ENCODE peak calls at places on chromosomes 6 and 20, in seven cellular contexts. One of them, this sample, is unnamed.

GRCh38 chr6:136751991-136752390 is 40.3 kb downstream of the MAP3K5 start:
- DNase-seq in GM10248: no peak
- DNase-seq in uterus: no peak
- DNase-seq in NB4: no peak
- DNase-seq in HFF-Myc: no peak
- DNase-seq in progenitor cell of endocrine pancreas: no peak
- DNase-seq in cardiac muscle cell: no peak
- DNase-seq in this sample: no peak

GRCh38 chr20:25251558-25251957 is 3.7 kb downstream of the PYGB start:
- DNase-seq in uterus: no peak
- DNase-seq in HFF-Myc: no peak
- DNase-seq in GM10248: no peak
- DNase-seq in progenitor cell of endocrine pancreas: no peak
- DNase-seq in cardiac muscle cell: no peak
- DNase-seq in NB4: no peak
- DNase-seq in this sample: no peak

GRCh38 chr6:169884158-169884557 is 132.7 kb downstream of the ERMARD start:
- DNase-seq in cardiac muscle cell: no peak
- DNase-seq in progenitor cell of endocrine pancreas: no peak
- DNase-seq in GM10248: no peak
- DNase-seq in uterus: no peak
- DNase-seq in NB4: no peak
- DNase-seq in HFF-Myc: no peak
- DNase-seq in this sample: no peak

GRCh38 chr6:17905611-17906592 is 81.5 kb downstream of the KIF13A start:
- DNase-seq in cardiac muscle cell: no peak
- DNase-seq in HFF-Myc: no peak
- DNase-seq in progenitor cell of endocrine pancreas: no peak
- DNase-seq in uterus: no peak
- DNase-seq in GM10248: no peak
- DNase-seq in NB4: no peak
- DNase-seq in this sample: no peak

GRCh38 chr20:17518339-17519052 is 12.7 kb downstream of the BFSP1 start:
- DNase-seq in HFF-Myc: no peak
- DNase-seq in cardiac muscle cell: no peak
- DNase-seq in NB4: peak; percentile 34
- DNase-seq in GM10248: no peak
- DNase-seq in progenitor cell of endocrine pancreas: no peak
- DNase-seq in uterus: no peak
- DNase-seq in this sample: no peak

GRCh38 chr6:149990672-149991402 is 27.1 kb downstream of the ULBP1 start:
- DNase-seq in uterus: no peak
- DNase-seq in HFF-Myc: no peak
- DNase-seq in NB4: peak; percentile 43
- DNase-seq in progenitor cell of endocrine pancreas: peak; percentile 25
- DNase-seq in GM10248: peak; percentile 48
- DNase-seq in cardiac muscle cell: no peak
- DNase-seq in this sample: no peak

GRCh38 chr6:149642829-149643580 is 5.5 kb downstream of the KATNA1 start:
- DNase-seq in NB4: no peak
- DNase-seq in progenitor cell of endocrine pancreas: no peak
- DNase-seq in HFF-Myc: no peak
- DNase-seq in uterus: no peak
- DNase-seq in GM10248: peak; percentile 24
- DNase-seq in cardiac muscle cell: peak; percentile 39
- DNase-seq in this sample: no peak

GRCh38 chr20:22805219-22805618 is 220.8 kb upstream of the FOXA2 start:
- DNase-seq in GM10248: no peak
- DNase-seq in progenitor cell of endocrine pancreas: peak; percentile 22
- DNase-seq in cardiac muscle cell: peak; percentile 92
- DNase-seq in NB4: peak; percentile 51
- DNase-seq in uterus: no peak
- DNase-seq in HFF-Myc: no peak
- DNase-seq in this sample: peak; percentile 28

GRCh38 chr6:168938546-168938945 is 315.1 kb downstream of the THBS2 start:
- DNase-seq in HFF-Myc: no peak
- DNase-seq in uterus: no peak
- DNase-seq in cardiac muscle cell: no peak
- DNase-seq in progenitor cell of endocrine pancreas: no peak
- DNase-seq in GM10248: no peak
- DNase-seq in NB4: no peak
- DNase-seq in this sample: no peak

GRCh38 chr20:56628873-56629463 is at the start of gene TFAP2C:
- DNase-seq in progenitor cell of endocrine pancreas: peak; percentile 28
- DNase-seq in HFF-Myc: no peak
- DNase-seq in GM10248: peak; percentile 45
- DNase-seq in uterus: peak; percentile 18
- DNase-seq in NB4: peak; percentile 88
- DNase-seq in cardiac muscle cell: peak; percentile 45
- DNase-seq in this sample: peak; percentile 42

GRCh38 chr6:169845426-169846285 is 94.2 kb downstream of the ERMARD start:
- DNase-seq in cardiac muscle cell: no peak
- DNase-seq in HFF-Myc: no peak
- DNase-seq in NB4: no peak
- DNase-seq in uterus: peak; percentile 5
- DNase-seq in progenitor cell of endocrine pancreas: no peak
- DNase-seq in GM10248: no peak
- DNase-seq in this sample: no peak

GRCh38 chr6:84773431-84774173 is 9.2 kb upstream of the TBX18 start:
- DNase-seq in GM10248: no peak
- DNase-seq in HFF-Myc: no peak
- DNase-seq in uterus: no peak
- DNase-seq in cardiac muscle cell: peak; percentile 67
- DNase-seq in NB4: no peak
- DNase-seq in progenitor cell of endocrine pancreas: peak; percentile 28
- DNase-seq in this sample: no peak

GRCh38 chr20:35325385-35325784 is 33.2 kb upstream of the FAM83C start:
- DNase-seq in GM10248: no peak
- DNase-seq in HFF-Myc: no peak
- DNase-seq in cardiac muscle cell: no peak
- DNase-seq in uterus: no peak
- DNase-seq in NB4: no peak
- DNase-seq in progenitor cell of endocrine pancreas: no peak
- DNase-seq in this sample: no peak

GRCh38 chr6:132768051-132768517 is 10.4 kb upstream of the VNN2 start:
- DNase-seq in uterus: no peak
- DNase-seq in HFF-Myc: no peak
- DNase-seq in NB4: peak; percentile 58
- DNase-seq in cardiac muscle cell: peak; percentile 32
- DNase-seq in GM10248: peak; percentile 48
- DNase-seq in progenitor cell of endocrine pancreas: peak; percentile 9
- DNase-seq in this sample: no peak

GRCh38 chr6:144033816-144034540 is 25.9 kb upstream of the PLAGL1 start:
- DNase-seq in progenitor cell of endocrine pancreas: no peak
- DNase-seq in uterus: no peak
- DNase-seq in GM10248: no peak
- DNase-seq in cardiac muscle cell: peak; percentile 56
- DNase-seq in HFF-Myc: peak; percentile 68
- DNase-seq in NB4: peak; percentile 15
- DNase-seq in this sample: peak; percentile 85

DNA sequence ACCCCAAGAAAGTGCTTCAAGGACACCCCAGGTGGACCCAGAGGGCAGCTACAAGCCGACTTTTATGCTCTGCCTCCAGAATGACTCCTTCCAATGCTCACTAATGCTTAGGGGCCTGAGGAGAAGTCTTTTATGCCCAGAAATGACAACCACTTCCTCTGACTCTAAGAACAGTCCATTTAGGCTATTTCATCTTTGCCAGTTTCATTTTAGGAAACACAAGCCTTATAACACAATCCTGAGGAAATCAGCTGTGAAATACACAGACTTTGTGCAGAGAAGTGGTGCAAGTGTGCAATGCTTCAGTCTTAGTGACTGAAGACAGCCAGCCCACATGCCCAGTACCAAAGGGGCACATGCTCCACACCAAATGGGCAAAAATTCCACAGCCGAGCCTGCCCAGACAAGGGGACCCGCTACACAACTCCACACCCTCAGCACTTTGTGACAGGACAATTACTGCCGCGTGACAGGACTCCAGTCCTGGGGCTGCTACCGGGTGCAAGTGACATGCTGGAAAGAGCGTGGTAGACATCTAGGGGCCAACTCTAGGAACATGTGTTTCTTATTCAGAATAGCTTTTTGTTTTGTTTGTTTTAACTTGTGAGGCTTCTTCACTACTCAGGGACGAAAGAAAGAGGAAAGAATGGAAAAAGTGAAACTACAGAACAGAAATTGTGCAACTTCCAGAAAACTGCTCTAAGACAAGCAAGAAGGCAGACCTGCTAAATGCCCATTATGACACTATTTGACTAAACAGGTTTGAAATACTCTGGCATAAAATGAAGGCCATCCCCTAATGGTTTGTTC is 28.2 kb upstream of the PLAGL1 start:
- DNase-seq in uterus: no peak
- DNase-seq in GM10248: peak; percentile 48
- DNase-seq in NB4: peak; percentile 76
- DNase-seq in cardiac muscle cell: peak; percentile 31
- DNase-seq in HFF-Myc: peak; percentile 35
- DNase-seq in progenitor cell of endocrine pancreas: no peak
- DNase-seq in this sample: peak; percentile 14
- TF ChIP-seq CTCF in uterus: no peak
- TF ChIP-seq CTCF in GM10248: peak; percentile 11
- TF ChIP-seq CTCF in NB4: no peak
- TF ChIP-seq CTCF in cardiac muscle cell: no peak
- TF ChIP-seq CTCF in HFF-Myc: no peak
- TF ChIP-seq CTCF in progenitor cell of endocrine pancreas: no peak
- TF ChIP-seq CTCF in this sample: no peak

DNA sequence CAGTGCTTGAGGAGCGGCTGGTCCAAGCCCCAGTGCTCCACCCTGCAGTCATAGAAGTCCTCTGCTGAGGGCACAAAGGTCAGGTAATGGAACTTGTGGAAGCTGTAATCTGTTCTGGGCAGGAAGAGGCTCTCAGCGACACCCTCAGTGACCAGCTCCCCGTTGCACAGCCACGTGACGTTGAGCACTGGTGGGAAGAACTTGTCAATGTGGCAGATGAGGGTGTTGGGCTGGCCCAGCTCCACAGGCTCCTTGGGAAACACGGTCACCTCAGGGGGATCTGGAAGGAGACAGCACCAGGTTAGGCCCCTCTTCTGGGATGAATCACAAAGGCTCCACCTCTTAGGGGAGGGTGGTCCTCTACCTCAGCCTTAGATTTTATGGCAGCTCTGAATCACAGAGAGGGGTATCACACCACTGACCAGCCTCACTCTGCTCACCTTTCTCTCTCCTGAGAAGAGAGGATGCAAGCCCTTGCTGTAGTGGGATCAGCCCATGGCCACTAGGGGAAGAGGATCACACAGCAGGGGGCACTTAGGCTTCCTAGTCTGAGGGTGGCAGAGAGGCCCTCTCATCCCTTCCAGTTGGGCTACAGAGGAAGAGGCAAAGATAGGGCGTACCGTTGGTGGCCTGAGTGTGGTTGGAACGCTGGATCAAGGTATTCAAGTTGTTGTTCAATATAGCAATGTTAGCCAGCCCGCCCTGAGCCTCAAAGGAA is 4.3 kb downstream of the HLA-DPA1 start:
- DNase-seq in NB4: no peak
- DNase-seq in HFF-Myc: no peak
- DNase-seq in progenitor cell of endocrine pancreas: no peak
- DNase-seq in uterus: no peak
- DNase-seq in cardiac muscle cell: no peak
- DNase-seq in GM10248: no peak
- DNase-seq in this sample: no peak
- TF ChIP-seq CTCF in NB4: no peak
- TF ChIP-seq CTCF in HFF-Myc: no peak
- TF ChIP-seq CTCF in progenitor cell of endocrine pancreas: no peak
- TF ChIP-seq CTCF in uterus: no peak
- TF ChIP-seq CTCF in cardiac muscle cell: no peak
- TF ChIP-seq CTCF in GM10248: no peak
- TF ChIP-seq CTCF in this sample: no peak

DNA sequence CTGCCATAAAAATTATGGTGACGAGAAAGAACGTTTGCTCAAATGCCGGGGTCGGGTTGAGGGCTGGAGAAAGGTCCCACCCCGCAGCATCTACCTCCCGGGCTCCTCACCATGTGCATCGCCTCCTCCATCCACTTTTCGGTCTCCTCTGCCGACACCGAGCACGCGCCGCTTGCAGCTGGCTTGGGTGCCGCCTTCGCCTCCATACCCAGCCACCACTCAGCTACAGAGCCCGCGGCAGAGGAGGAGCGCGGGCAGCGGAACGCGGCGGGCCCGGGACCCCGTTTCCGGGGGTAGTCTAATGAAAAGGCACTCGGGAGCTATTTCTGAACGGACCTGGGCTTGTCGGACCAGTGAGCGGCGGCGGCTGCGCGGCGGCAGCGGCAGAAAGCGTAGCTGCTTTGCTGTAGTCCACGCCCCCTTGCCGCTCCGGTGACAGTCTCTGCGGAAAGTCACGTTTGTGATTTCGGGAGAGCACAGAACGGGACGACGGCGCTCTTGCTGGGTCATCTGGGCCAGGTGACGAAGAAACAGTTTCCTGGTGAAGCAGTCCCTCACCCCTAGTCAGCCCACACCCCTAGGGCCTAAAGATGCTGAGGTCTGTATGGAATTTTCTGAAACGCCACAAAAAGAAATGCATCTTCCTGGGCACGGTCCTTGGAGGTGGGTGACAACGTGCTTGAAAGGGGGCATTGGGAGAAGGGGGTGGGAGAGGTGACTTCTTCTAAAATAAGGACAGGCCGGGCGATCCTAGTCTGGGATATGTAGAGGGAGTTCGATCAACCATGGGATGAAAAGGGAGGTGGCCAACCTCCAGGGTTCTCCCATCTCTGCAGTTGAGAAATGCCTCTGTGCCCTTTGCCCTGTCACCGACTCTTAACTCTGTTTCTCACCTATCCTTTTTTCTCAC is at the start of the genes ADAT2 and PEX3:
- DNase-seq in HFF-Myc: peak; percentile 73
- DNase-seq in NB4: peak; percentile 98
- DNase-seq in uterus: peak; percentile 86
- DNase-seq in cardiac muscle cell: peak; percentile 96
- DNase-seq in GM10248: peak; percentile 92
- DNase-seq in progenitor cell of endocrine pancreas: peak; percentile 83
- DNase-seq in this sample: peak; percentile 86
- TF ChIP-seq CTCF in HFF-Myc: no peak
- TF ChIP-seq CTCF in NB4: no peak
- TF ChIP-seq CTCF in uterus: peak; percentile 12
- TF ChIP-seq CTCF in cardiac muscle cell: no peak
- TF ChIP-seq CTCF in GM10248: no peak
- TF ChIP-seq CTCF in progenitor cell of endocrine pancreas: no peak
- TF ChIP-seq CTCF in this sample: no peak

DNA sequence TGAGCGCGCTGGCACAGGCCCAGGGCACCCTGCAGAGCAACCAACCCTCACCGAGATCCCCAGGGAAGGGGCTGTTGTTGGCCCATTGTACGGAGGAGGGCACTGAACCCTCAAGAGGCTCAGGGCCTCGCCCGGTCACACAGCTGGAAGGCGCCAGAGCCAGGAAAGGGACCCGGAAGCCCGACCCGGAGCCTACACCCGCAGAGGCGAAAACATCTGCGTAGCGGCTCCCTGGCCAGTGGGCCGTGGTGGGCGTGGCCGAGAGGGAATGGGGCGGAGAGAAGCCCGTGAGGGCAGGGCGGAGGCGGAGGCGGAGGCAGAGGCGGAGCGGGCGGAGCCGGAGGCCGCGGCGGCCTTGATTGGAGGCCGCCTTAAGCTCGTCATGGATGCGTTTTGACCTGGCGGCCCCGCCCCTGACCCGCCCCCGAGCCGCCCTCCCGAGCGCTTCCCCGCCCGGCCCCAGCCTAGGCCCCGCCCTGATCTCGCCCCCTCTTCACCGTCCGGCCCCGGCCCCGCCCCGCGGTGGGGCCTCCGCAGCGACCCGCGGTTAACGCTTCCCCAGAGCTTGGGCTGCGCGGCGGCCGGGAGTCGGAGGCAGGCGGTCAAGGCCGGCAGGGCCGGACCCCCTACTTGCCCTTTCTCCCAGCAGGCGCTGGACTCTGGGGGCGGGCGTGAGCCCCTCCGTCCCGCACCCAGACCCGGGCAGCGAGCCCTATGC is 2.1 kb upstream of the MRGBP start:
- DNase-seq in progenitor cell of endocrine pancreas: peak; percentile 85
- DNase-seq in HFF-Myc: peak; percentile 78
- DNase-seq in GM10248: peak; percentile 96
- DNase-seq in uterus: peak; percentile 98
- DNase-seq in NB4: peak; percentile 99
- DNase-seq in cardiac muscle cell: peak; percentile 99
- DNase-seq in this sample: peak; percentile 90
- TF ChIP-seq CTCF in progenitor cell of endocrine pancreas: no peak
- TF ChIP-seq CTCF in HFF-Myc: no peak
- TF ChIP-seq CTCF in GM10248: no peak
- TF ChIP-seq CTCF in uterus: no peak
- TF ChIP-seq CTCF in NB4: no peak
- TF ChIP-seq CTCF in cardiac muscle cell: no peak
- TF ChIP-seq CTCF in this sample: no peak

This sample was measured in AG09319.